ENCODE peak calls at places on chromosomes 7 and 10, in nine cellular contexts. Q, Z, M, F, R, D, G, X and H are unnamed samples.

GRCh38 chr10:77001186-77001585 is 636.4 kb downstream of the KCNMA1 start:
- DNase-seq in D (no peak), R (no peak), Z (no peak), X (no peak), Q (no peak), G (no peak), F (no peak), M (no peak), H (no peak)

GRCh38 chr10:35640474-35640873 is 1.6 kb downstream of the FZD8 start:
- DNase-seq in M (no peak), G (peak), Z (peak), F (peak), D (no peak), Q (peak), X (peak), R (peak), H (peak)

GRCh38 chr10:112955736-112956421 is 5.8 kb downstream of the TCF7L2 start:
- DNase-seq in Z (no peak), Q (no peak), X (no peak), F (peak), D (no peak), M (no peak), R (peak), G (no peak), H (no peak)

GRCh38 chr7:122304604-122304975 is at the start of gene FEZF1:
- DNase-seq in D (no peak), M (peak), G (no peak), Z (peak), R (peak), F (no peak), X (no peak), Q (no peak), H (peak)

GRCh38 chr7:99362801-99363200 is 11.7 kb upstream of the ARPC1B start:
- DNase-seq in D (no peak), Q (no peak), M (no peak), Z (no peak), R (no peak), X (no peak), F (peak), G (peak), H (no peak)

GRCh38 chr7:34991938-34992840 is 45.1 kb downstream of the DPY19L1 start:
- DNase-seq in Q (peak), Z (no peak), D (peak), M (no peak), F (peak), R (no peak), G (no peak), X (no peak), H (no peak)

GRCh38 chr10:118595598-118596425 is at the start of gene PRLHR:
- DNase-seq in M (no peak), Z (peak), F (peak), X (peak), G (no peak), D (no peak), R (peak), Q (no peak), H (peak)

GRCh38 chr10:61903184-61903990 is 1.9 kb downstream of the ARID5B start:
- DNase-seq in Q (peak), X (peak), F (peak), Z (peak), G (no peak), M (peak), R (peak), D (peak), H (peak)

GRCh38 chr7:94089806-94090205 is 85.7 kb upstream of the BET1 start:
- DNase-seq in M (no peak), Q (no peak), X (no peak), G (no peak), R (no peak), F (no peak), D (no peak), Z (no peak), H (no peak)

GRCh38 chr10:98556061-98556460 is 109.3 kb upstream of the HPS1 start:
- DNase-seq in F (peak), X (no peak), Z (no peak), D (no peak), M (no peak), R (no peak), Q (no peak), G (no peak), H (no peak)